ENCODE peak calls at places on chromosome 17, in four cellular contexts. I, J, W and P are unnamed samples.

GRCh38 chr17:37160940-37161339 is 212.2 kb downstream of the AATF start:
- DNase-seq in I (no peak), J (no peak), W (no peak), P (no peak)

GRCh38 chr17:38454528-38454927 is 26.3 kb downstream of the ARHGAP23 start:
- DNase-seq in I (no peak), J (no peak), W (peak; percentile 91), P (no peak)

GRCh38 chr17:59357219-59357699 is 25.8 kb downstream of the YPEL2 start:
- DNase-seq in I (no peak), J (no peak), W (no peak), P (no peak)

GRCh38 chr17:9729735-9730420 is 61.5 kb downstream of the DHRS7C start:
- DNase-seq in I (no peak), J (no peak), W (no peak), P (no peak)

GRCh38 chr17:72525225-72525988 is 404.6 kb downstream of the SOX9 start:
- DNase-seq in I (no peak), J (no peak), W (no peak), P (no peak)

GRCh38 chr17:46809110-46809571 is 9.4 kb downstream of the WNT3 start:
- DNase-seq in I (peak; percentile 32), J (no peak), W (no peak), P (no peak)

GRCh38 chr17:46109603-46110189 is 83.5 kb downstream of the KANSL1 start:
- DNase-seq in I (no peak), J (no peak), W (no peak), P (no peak)

GRCh38 chr17:57678393-57678792 is 66.7 kb downstream of the CCDC182 start:
- DNase-seq in I (no peak), J (peak; percentile 8), W (no peak), P (no peak)

GRCh38 chr17:74778960-74779359 is 2.8 kb upstream of the NAT9 start:
- DNase-seq in I (no peak), J (no peak), W (no peak), P (no peak)

GRCh38 chr17:48637323-48638260 is 11.4 kb upstream of the HOXB9 start:
- DNase-seq in I (no peak), J (no peak), W (no peak), P (no peak)

GRCh38 chr17:47676199-47676472 is 17.8 kb upstream of the TBKBP1 start:
- DNase-seq in I (no peak), J (no peak), W (no peak), P (no peak)

GRCh38 chr17:46759141-46759540 is 59.4 kb downstream of the WNT3 start:
- DNase-seq in I (no peak), J (no peak), W (no peak), P (no peak)

GRCh38 chr17:39100530-39100929 is 50.9 kb downstream of the PLXDC1 start:
- DNase-seq in I (no peak), J (no peak), W (no peak), P (no peak)

GRCh38 chr17:64149196-64149595 is 19.3 kb upstream of the ERN1 start:
- DNase-seq in I (no peak), J (no peak), W (no peak), P (no peak)

GRCh38 chr17:70945386-70945785 is 776.1 kb downstream of the KCNJ2 start:
- DNase-seq in I (peak; percentile 7), J (no peak), W (no peak), P (no peak)

GRCh38 chr17:4498461-4499397 is at the start of gene SPNS2:
- DNase-seq in I (peak; percentile 84), J (peak; percentile 96), W (peak; percentile 74), P (peak; percentile 65)

GRCh38 chr17:19812407-19812806 is 55.3 kb downstream of the ULK2 start:
- DNase-seq in I (no peak), J (no peak), W (no peak), P (no peak)

GRCh38 chr17:79940381-79941087 is 95.1 kb downstream of the TBC1D16 start:
- DNase-seq in I (no peak), J (no peak), W (peak; percentile 10), P (no peak)

GRCh38 chr17:55420067-55420775 is 1.4 kb downstream of the MMD start:
- DNase-seq in I (no peak), J (peak; percentile 68), W (no peak), P (peak; percentile 20)

GRCh38 chr17:39001703-39002637 is 34.8 kb upstream of the FBXO47 start:
- DNase-seq in I (no peak), J (no peak), W (peak; percentile 86), P (no peak)

GRCh38 chr17:56648814-56649213 is 55.3 kb downstream of the NOG start:
- DNase-seq in I (no peak), J (no peak), W (no peak), P (no peak)

GRCh38 chr17:70552982-70553334 is 383.6 kb downstream of the KCNJ2 start:
- DNase-seq in I (no peak), J (no peak), W (no peak), P (no peak)

GRCh38 chr17:7851438-7852261 is 3.2 kb upstream of the TMEM88 start:
- DNase-seq in I (peak; percentile 95), J (peak; percentile 92), W (peak; percentile 90), P (peak; percentile 92)

GRCh38 chr17:8831234-8831849 is 32.2 kb upstream of the MFSD6L start:
- DNase-seq in I (no peak), J (no peak), W (no peak), P (no peak)

GRCh38 chr17:73719588-73720071 is 75.4 kb upstream of the SDK2 start:
- DNase-seq in I (peak; percentile 79), J (no peak), W (no peak), P (no peak)

GRCh38 chr17:74042744-74043486 is 160.6 kb upstream of the RPL38 start:
- DNase-seq in I (no peak), J (no peak), W (peak; percentile 70), P (no peak)

GRCh38 chr17:41329279-41329925 is 13.9 kb upstream of the KRTAP17-1 start:
- DNase-seq in I (peak; percentile 59), J (no peak), W (no peak), P (no peak)

GRCh38 chr17:8137645-8138342 is 13.9 kb upstream of the HES7 start:
- DNase-seq in I (no peak), J (no peak), W (no peak), P (no peak)

GRCh38 chr17:37430051-37430591 is 23.4 kb downstream of the TADA2A start:
- DNase-seq in I (no peak), J (peak; percentile 61), W (no peak), P (no peak)

GRCh38 chr17:80862341-80862969 is 129.2 kb upstream of the CHMP6 start:
- DNase-seq in I (no peak), J (no peak), W (no peak), P (no peak)

GRCh38 chr17:19534562-19535149 is 1.0 kb downstream of the SLC47A1 start:
- DNase-seq in I (no peak), J (no peak), W (no peak), P (no peak)

GRCh38 chr17:19306160-19307111 is 56.1 kb downstream of the B9D1 start:
- DNase-seq in I (no peak), J (peak; percentile 75), W (no peak), P (peak; percentile 38)

DNA sequence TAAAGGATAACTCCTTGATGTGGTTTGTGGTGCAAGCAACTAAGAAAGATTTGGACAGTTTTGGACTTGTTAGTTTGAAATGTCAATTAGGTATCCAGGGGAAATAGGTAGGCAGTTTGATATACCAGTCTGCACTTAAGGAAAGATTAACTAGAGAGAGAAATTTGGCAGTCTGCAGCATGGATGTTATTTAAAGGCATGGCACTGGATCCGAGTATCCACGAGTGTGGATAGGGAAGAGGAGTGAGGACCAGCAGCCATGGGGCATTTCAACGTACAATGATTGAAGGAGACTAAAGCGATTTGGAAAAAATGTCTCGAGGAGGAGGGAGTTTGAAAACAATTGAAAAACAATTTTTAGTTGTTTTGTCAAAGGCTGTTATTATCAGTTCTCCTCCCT is 117.4 kb downstream of the NLK start:
- DNase-seq in I (no peak), J (no peak), W (no peak), P (no peak)
- TF ChIP-seq CTCF in I (no peak), J (no peak), W (no peak), P (no peak)

GRCh38 chr17:781920-782731 is at the start of the genes GLOD4 and MRM3:
- DNase-seq in I (peak; percentile 91), J (peak; percentile 98), W (peak; percentile 95), P (peak; percentile 99)
- TF ChIP-seq CTCF in I (no peak), J (no peak), W (peak; percentile 14), P (no peak)

DNA sequence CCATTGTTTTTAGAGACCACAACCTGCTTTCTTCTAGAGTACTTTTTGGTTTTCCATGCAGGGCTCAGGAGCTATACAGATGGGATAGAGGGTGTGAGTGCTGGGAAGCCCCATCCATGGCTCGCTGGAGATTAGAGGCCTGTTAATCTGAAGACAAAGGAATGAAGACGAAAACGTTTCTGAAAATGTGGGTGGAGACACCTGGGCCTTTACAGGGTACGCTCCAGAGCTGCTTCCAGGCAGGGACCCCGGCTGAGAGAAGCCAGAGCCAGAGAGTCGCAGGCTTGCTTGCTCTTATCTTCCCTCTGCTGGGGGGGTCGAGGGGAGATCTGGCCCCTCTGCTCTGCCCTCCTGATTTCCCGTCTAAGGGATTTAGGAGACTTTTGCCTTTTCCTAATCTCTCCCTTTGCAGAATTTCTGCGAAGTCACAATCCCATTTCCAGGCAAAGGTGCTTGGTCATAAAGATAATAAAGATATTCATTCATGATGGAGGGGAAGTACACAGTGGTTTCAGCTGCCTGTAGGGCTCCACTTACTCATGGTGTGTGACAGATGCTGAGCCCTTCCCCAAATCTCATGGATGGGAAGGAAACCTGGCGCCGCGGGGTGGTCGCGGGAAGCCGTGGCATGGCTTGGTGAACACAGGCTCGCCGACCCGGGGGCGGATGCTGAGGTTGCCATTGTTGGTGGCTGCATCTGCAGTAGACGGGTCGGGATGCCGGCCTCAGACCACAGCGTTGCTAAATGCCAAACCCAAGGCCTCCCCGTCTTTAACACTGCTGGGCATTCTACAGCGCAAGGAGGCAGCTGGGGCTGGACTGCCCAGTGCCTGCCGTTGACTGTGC is 4.8 kb upstream of the SOCS3 start:
- DNase-seq in I (no peak), J (no peak), W (no peak), P (no peak)
- TF ChIP-seq CTCF in I (no peak), J (no peak), W (no peak), P (no peak)

DNA sequence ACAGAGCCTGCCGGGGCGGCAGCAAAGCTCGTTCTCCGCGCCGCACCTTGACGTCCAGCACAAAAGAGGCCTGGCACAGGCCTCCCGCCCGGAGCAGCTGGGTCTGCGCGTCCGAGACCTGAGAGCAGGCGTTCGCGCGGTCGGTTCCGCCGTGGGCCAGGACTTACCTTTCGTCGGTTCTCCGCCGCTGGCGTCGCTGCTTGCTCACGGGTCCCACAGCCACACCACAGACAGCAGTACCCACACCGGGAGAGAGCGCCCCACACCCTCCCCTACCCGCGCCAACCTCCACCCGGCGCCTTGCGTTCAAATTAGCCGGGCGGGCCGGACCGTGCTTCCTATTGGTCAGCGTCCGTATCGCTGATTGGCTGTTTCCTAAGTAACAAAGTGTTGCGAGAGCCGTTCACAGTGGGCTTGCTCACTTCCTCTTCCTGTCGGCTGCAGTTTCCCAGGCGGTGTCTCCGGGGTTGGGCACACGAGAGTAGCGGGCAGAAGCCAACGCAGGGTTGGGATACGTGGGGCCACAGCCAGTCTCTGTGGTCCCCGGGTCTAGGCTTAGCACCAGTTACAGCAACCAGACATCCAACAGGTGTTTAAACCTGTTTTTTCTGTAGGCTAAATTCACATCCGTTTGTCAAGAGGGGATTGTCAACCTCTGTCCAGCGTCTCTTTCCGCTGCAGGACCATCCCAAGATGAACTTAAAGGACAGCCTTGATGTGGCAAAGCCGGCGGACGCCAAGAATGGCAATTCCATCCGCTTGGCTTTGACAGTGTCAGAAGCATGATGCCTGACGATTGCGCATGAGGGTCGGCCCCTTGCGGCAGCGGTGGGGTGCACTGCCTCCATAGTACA is at the start of gene KIF18B:
- DNase-seq in I (peak; percentile 94), J (peak; percentile 98), W (peak; percentile 84), P (peak; percentile 77)
- TF ChIP-seq CTCF in I (peak; percentile 9), J (no peak), W (no peak), P (no peak)